ENCODE peak calls at places on chromosomes 2 and 18, in six cellular contexts. F is left colon; X is NCI-H2081 treated with DMSO at 0.1 percent for 48 hours; M is MCF 10A; Z is activated naive CD8-positive, alpha-beta T cell treated with anti-CD3 and anti-CD28 coated beads, Interleukin-2, amount 10 ng/mL, durations not matched to agents 7 days and 5 days; B is stimulated activated CD4-positive, alpha-beta T cell treated with anti-CD3 and anti-CD28 coated beads, Interleukin-12 subunit alpha, Interleukin-12 subunit beta, amount 100 ng/mL, for 48 hours. U is an unnamed sample.

GRCh38 chr2:188668017-188668663 is 306.0 kb upstream of the COL3A1 start:
- DNase-seq in F (no peak), X (no peak), M (peak; percentile 69), Z (no peak), B (no peak), U (no peak)

GRCh38 chr2:181371195-181371594 is 86.0 kb upstream of the ITGA4 start:
- DNase-seq in F (no peak), X (no peak), M (no peak), Z (no peak), B (no peak), U (no peak)

GRCh38 chr18:22556271-22556990 is 138.7 kb upstream of the CTAGE1 start:
- DNase-seq in F (peak; percentile 32), X (no peak), M (no peak), Z (no peak), B (no peak), U (no peak)

GRCh38 chr2:84085562-84085961 is 373.5 kb downstream of the SUCLG1 start:
- DNase-seq in F (no peak), X (no peak), M (no peak), Z (no peak), B (no peak), U (no peak)

GRCh38 chr2:95277246-95277906 is 3.1 kb downstream of the PROM2 start:
- DNase-seq in F (peak; percentile 84), X (no peak), M (peak; percentile 90), Z (peak; percentile 15), B (no peak), U (no peak)

GRCh38 chr2:71496156-71496770 is 42.9 kb downstream of the DYSF start:
- DNase-seq in F (no peak), X (no peak), M (no peak), Z (no peak), B (no peak), U (no peak)

GRCh38 chr18:77110936-77111335 is 21.6 kb downstream of the MBP start:
- DNase-seq in F (peak; percentile 16), X (no peak), M (no peak), Z (no peak), B (no peak), U (peak; percentile 42)

GRCh38 chr2:182144780-182145170 is 159.1 kb downstream of the PPP1R1C start:
- DNase-seq in F (no peak), X (no peak), M (no peak), Z (no peak), B (no peak), U (no peak)

GRCh38 chr2:95320986-95321767 is 24.0 kb downstream of the KCNIP3 start:
- DNase-seq in F (no peak), X (no peak), M (no peak), Z (no peak), B (no peak), U (no peak)

GRCh38 chr2:43278683-43279220 is 52.3 kb upstream of the ZFP36L2 start:
- DNase-seq in F (no peak), X (no peak), M (no peak), Z (no peak), B (no peak), U (no peak)

GRCh38 chr2:122368576-122369243 is 613.3 kb downstream of the TSN start:
- DNase-seq in F (no peak), X (no peak), M (no peak), Z (no peak), B (no peak), U (no peak)

GRCh38 chr2:134792147-134792546 is 46.3 kb upstream of the ACMSD start:
- DNase-seq in F (no peak), X (no peak), M (no peak), Z (no peak), B (no peak), U (no peak)

GRCh38 chr18:54973046-54973445 is 13.8 kb upstream of the CCDC68 start:
- DNase-seq in F (no peak), X (no peak), M (no peak), Z (no peak), B (no peak), U (no peak)

GRCh38 chr2:151374426-151374825 is 17.0 kb downstream of the TNFAIP6 start:
- DNase-seq in F (no peak), X (no peak), M (peak; percentile 39), Z (no peak), B (no peak), U (no peak)

GRCh38 chr2:35871672-35872071 is 483.9 kb upstream of the CRIM1 start:
- DNase-seq in F (no peak), X (no peak), M (no peak), Z (no peak), B (no peak), U (no peak)

GRCh38 chr2:208254118-208254870 is 577 bp downstream of the IDH1 start:
- DNase-seq in F (peak; percentile 80), X (no peak), M (peak; percentile 80), Z (peak; percentile 87), B (peak; percentile 57), U (peak; percentile 91)

GRCh38 chr18:934518-935123 is 29.9 kb downstream of the ADCYAP1 start:
- DNase-seq in F (no peak), X (no peak), M (no peak), Z (no peak), B (no peak), U (no peak)

GRCh38 chr18:74326238-74326637 is 10.6 kb downstream of the C18orf63 start:
- DNase-seq in F (no peak), X (no peak), M (no peak), Z (no peak), B (no peak), U (no peak)

GRCh38 chr2:197915548-197916265 is 111.3 kb downstream of the PLCL1 start:
- DNase-seq in F (no peak), X (no peak), M (peak; percentile 62), Z (no peak), B (no peak), U (no peak)

GRCh38 chr18:12159446-12159845 is 65.8 kb downstream of the ANKRD62 start:
- DNase-seq in F (no peak), X (no peak), M (peak; percentile 73), Z (no peak), B (no peak), U (no peak)

GRCh38 chr2:36530983-36531354 is 67.0 kb downstream of the FEZ2 start:
- DNase-seq in F (no peak), X (no peak), M (no peak), Z (no peak), B (no peak), U (no peak)

GRCh38 chr2:133777607-133778006 is 209.3 kb upstream of the NCKAP5 start:
- DNase-seq in F (no peak), X (no peak), M (peak; percentile 60), Z (no peak), B (no peak), U (no peak)

GRCh38 chr2:176454893-176455810 is 185.9 kb downstream of the MTX2 start:
- DNase-seq in F (peak; percentile 67), X (peak; percentile 75), M (peak; percentile 68), Z (peak; percentile 83), B (peak; percentile 64), U (peak; percentile 94)

GRCh38 chr2:82839046-82839445 is 1620.0 kb downstream of the SUCLG1 start:
- DNase-seq in F (no peak), X (no peak), M (no peak), Z (no peak), B (no peak), U (no peak)

GRCh38 chr2:187409682-187410081 is 38.4 kb downstream of the CALCRL start:
- DNase-seq in F (no peak), X (no peak), M (no peak), Z (no peak), B (no peak), U (no peak)

GRCh38 chr2:196225213-196225612 is 53.8 kb upstream of the STK17B start:
- DNase-seq in F (no peak), X (no peak), M (no peak), Z (no peak), B (no peak), U (no peak)

GRCh38 chr2:105449083-105449482 is 50.2 kb upstream of the FHL2 start:
- DNase-seq in F (peak; percentile 92), X (no peak), M (no peak), Z (no peak), B (no peak), U (no peak)

GRCh38 chr2:13308989-13309388 is 592.3 kb downstream of the TRIB2 start:
- DNase-seq in F (no peak), X (no peak), M (peak; percentile 1), Z (no peak), B (no peak), U (no peak)

GRCh38 chr2:165633431-165633830 is 160.6 kb downstream of the GALNT3 start:
- DNase-seq in F (no peak), X (no peak), M (no peak), Z (no peak), B (no peak), U (no peak)

GRCh38 chr2:28004086-28004485 is 113.6 kb downstream of the BABAM2 start:
- DNase-seq in F (no peak), X (no peak), M (peak; percentile 73), Z (no peak), B (no peak), U (no peak)

GRCh38 chr2:43170733-43171101 is 55.7 kb downstream of the ZFP36L2 start:
- DNase-seq in F (no peak), X (no peak), M (no peak), Z (no peak), B (no peak), U (no peak)

GRCh38 chr2:32864761-32865160 is 82.0 kb upstream of the LTBP1 start:
- DNase-seq in F (no peak), X (no peak), M (no peak), Z (no peak), B (no peak), U (no peak)

GRCh38 chr18:59268722-59269562 is 4.3 kb downstream of the RAX start:
- DNase-seq in F (no peak), X (no peak), M (no peak), Z (peak; percentile 68), B (peak; percentile 17), U (peak; percentile 69)

GRCh38 chr2:205372141-205372540 is 310.2 kb upstream of the NRP2 start:
- DNase-seq in F (no peak), X (no peak), M (no peak), Z (no peak), B (no peak), U (no peak)

GRCh38 chr2:233676046-233676445 is 4.3 kb downstream of the UGT1A9 start:
- DNase-seq in F (no peak), X (no peak), M (no peak), Z (no peak), B (no peak), U (no peak)

GRCh38 chr2:45264227-45265225 is 255.3 kb upstream of the SIX2 start:
- DNase-seq in F (no peak), X (no peak), M (no peak), Z (no peak), B (no peak), U (no peak)

GRCh38 chr2:129877795-129878775 is 101.4 kb upstream of the RAB6C start:
- DNase-seq in F (no peak), X (no peak), M (peak; percentile 9), Z (no peak), B (no peak), U (peak; percentile 75)

GRCh38 chr18:47143899-47144485 is 6.3 kb downstream of the HDHD2 start:
- DNase-seq in F (no peak), X (no peak), M (no peak), Z (no peak), B (no peak), U (no peak)

GRCh38 chr2:111664451-111664850 is 219.5 kb downstream of the ANAPC1 start:
- DNase-seq in F (no peak), X (no peak), M (no peak), Z (no peak), B (no peak), U (no peak)

U was measured in activated CD8-positive, alpha-beta memory T cell treated with anti-CD3 and anti-CD28 coated beads for 24 hours.